ENCODE peak calls at places on chromosomes 7 and 10, in eight cellular contexts. One of them, this sample, is unnamed.

GRCh38 chr10:86411281-86411841 is 44.8 kb upstream of the GRID1 start:
- DNase-seq in thoracic aorta: no peak
- DNase-seq in AG04449: peak; percentile 61
- DNase-seq in uterus: peak; percentile 37
- DNase-seq in upper lobe of right lung: no peak
- DNase-seq in cardiac muscle cell: peak; percentile 45
- DNase-seq in BE2C: no peak
- DNase-seq in HFF-Myc: peak; percentile 32
- DNase-seq in this sample: no peak

GRCh38 chr10:78832281-78832680 is 236.5 kb upstream of the ZMIZ1 start:
- DNase-seq in thoracic aorta: no peak
- DNase-seq in AG04449: no peak
- DNase-seq in uterus: no peak
- DNase-seq in upper lobe of right lung: no peak
- DNase-seq in cardiac muscle cell: no peak
- DNase-seq in BE2C: no peak
- DNase-seq in HFF-Myc: no peak
- DNase-seq in this sample: no peak

GRCh38 chr7:25619963-25620799 is 391.9 kb upstream of the NPVF start:
- DNase-seq in thoracic aorta: no peak
- DNase-seq in AG04449: no peak
- DNase-seq in uterus: peak; percentile 81
- DNase-seq in upper lobe of right lung: no peak
- DNase-seq in cardiac muscle cell: no peak
- DNase-seq in BE2C: peak; percentile 76
- DNase-seq in HFF-Myc: no peak
- DNase-seq in this sample: no peak

GRCh38 chr7:30976381-30976780 is 12.6 kb downstream of the GHRHR start:
- DNase-seq in thoracic aorta: no peak
- DNase-seq in AG04449: no peak
- DNase-seq in uterus: no peak
- DNase-seq in upper lobe of right lung: no peak
- DNase-seq in cardiac muscle cell: no peak
- DNase-seq in BE2C: no peak
- DNase-seq in HFF-Myc: no peak
- DNase-seq in this sample: no peak

GRCh38 chr7:92633211-92633906 is 43.2 kb upstream of the FAM133B start:
- DNase-seq in thoracic aorta: no peak
- DNase-seq in AG04449: peak; percentile 41
- DNase-seq in uterus: peak; percentile 25
- DNase-seq in upper lobe of right lung: no peak
- DNase-seq in cardiac muscle cell: no peak
- DNase-seq in BE2C: peak; percentile 34
- DNase-seq in HFF-Myc: peak; percentile 87
- DNase-seq in this sample: peak; percentile 63

GRCh38 chr10:32056136-32057040 is at the start of gene KIF5B:
- DNase-seq in thoracic aorta: peak; percentile 45
- DNase-seq in AG04449: no peak
- DNase-seq in uterus: peak; percentile 79
- DNase-seq in upper lobe of right lung: peak; percentile 96
- DNase-seq in cardiac muscle cell: peak; percentile 92
- DNase-seq in BE2C: peak; percentile 91
- DNase-seq in HFF-Myc: peak; percentile 59
- DNase-seq in this sample: no peak

GRCh38 chr10:12717981-12718707 is 283.4 kb downstream of the CCDC3 start:
- DNase-seq in thoracic aorta: no peak
- DNase-seq in AG04449: no peak
- DNase-seq in uterus: no peak
- DNase-seq in upper lobe of right lung: no peak
- DNase-seq in cardiac muscle cell: no peak
- DNase-seq in BE2C: no peak
- DNase-seq in HFF-Myc: no peak
- DNase-seq in this sample: no peak

GRCh38 chr10:986881-987634 is 1.2 kb upstream of the GTPBP4 start:
- DNase-seq in thoracic aorta: no peak
- DNase-seq in AG04449: peak; percentile 84
- DNase-seq in uterus: no peak
- DNase-seq in upper lobe of right lung: peak; percentile 36
- DNase-seq in cardiac muscle cell: no peak
- DNase-seq in BE2C: no peak
- DNase-seq in HFF-Myc: peak; percentile 15
- DNase-seq in this sample: peak; percentile 75

GRCh38 chr7:42886129-42886528 is 25.7 kb downstream of the C7orf25 start:
- DNase-seq in thoracic aorta: no peak
- DNase-seq in AG04449: no peak
- DNase-seq in uterus: no peak
- DNase-seq in upper lobe of right lung: no peak
- DNase-seq in cardiac muscle cell: no peak
- DNase-seq in BE2C: no peak
- DNase-seq in HFF-Myc: no peak
- DNase-seq in this sample: no peak

GRCh38 chr10:111648046-111648445 is 535.5 kb downstream of the GPAM start:
- DNase-seq in thoracic aorta: no peak
- DNase-seq in AG04449: peak; percentile 1
- DNase-seq in uterus: no peak
- DNase-seq in upper lobe of right lung: no peak
- DNase-seq in cardiac muscle cell: no peak
- DNase-seq in BE2C: peak; percentile 68
- DNase-seq in HFF-Myc: peak; percentile 55
- DNase-seq in this sample: no peak

GRCh38 chr7:114413741-114414140 is 874 bp upstream of the FOXP2 start:
- DNase-seq in thoracic aorta: no peak
- DNase-seq in AG04449: no peak
- DNase-seq in uterus: no peak
- DNase-seq in upper lobe of right lung: no peak
- DNase-seq in cardiac muscle cell: no peak
- DNase-seq in BE2C: no peak
- DNase-seq in HFF-Myc: no peak
- DNase-seq in this sample: no peak

GRCh38 chr10:89565180-89565579 is 29.8 kb upstream of the SLC16A12 start:
- DNase-seq in thoracic aorta: no peak
- DNase-seq in AG04449: no peak
- DNase-seq in uterus: no peak
- DNase-seq in upper lobe of right lung: no peak
- DNase-seq in cardiac muscle cell: no peak
- DNase-seq in BE2C: no peak
- DNase-seq in HFF-Myc: no peak
- DNase-seq in this sample: no peak
- TF ChIP-seq CTCF in thoracic aorta: no peak
- TF ChIP-seq CTCF in AG04449: no peak
- TF ChIP-seq CTCF in uterus: no peak
- TF ChIP-seq CTCF in upper lobe of right lung: no peak
- TF ChIP-seq CTCF in cardiac muscle cell: no peak
- TF ChIP-seq CTCF in BE2C: no peak
- TF ChIP-seq CTCF in HFF-Myc: no peak
- TF ChIP-seq CTCF in this sample: no peak

DNA sequence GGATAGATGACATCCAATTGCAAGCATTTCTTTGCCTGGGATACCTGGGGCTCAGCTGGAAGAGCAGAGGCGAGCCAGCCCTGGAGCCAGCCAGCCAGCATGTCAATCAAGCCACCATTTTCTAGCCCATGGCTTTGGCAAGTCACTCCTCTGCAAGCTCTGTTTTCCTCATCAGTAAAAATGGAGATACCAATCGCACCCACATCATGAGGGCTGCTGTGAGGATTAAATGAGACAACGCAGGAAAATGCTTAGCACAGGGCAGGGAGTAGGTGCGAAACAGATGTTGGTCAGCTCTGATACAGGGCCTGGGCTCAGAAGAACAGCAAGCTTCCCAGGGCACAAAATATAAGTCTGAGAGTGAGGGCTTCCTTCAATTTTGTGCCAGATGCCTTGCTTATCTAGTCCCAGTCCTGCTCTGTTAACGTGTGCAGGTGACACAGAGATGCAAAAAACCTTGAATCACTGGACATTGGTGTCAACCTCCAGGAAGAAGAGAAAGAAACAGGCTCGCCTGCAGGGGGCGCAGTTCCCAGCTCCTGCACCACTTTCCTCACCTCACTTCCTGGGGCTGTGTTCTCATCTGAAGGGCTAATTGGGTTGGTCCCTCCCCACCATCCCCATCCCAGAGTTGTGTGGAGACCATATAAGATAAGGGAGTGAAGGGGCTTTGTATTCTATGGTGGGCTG is 72.8 kb upstream of the CACUL1 start:
- DNase-seq in thoracic aorta: no peak
- DNase-seq in AG04449: no peak
- DNase-seq in uterus: no peak
- DNase-seq in upper lobe of right lung: no peak
- DNase-seq in cardiac muscle cell: no peak
- DNase-seq in BE2C: no peak
- DNase-seq in HFF-Myc: no peak
- DNase-seq in this sample: no peak
- TF ChIP-seq CTCF in thoracic aorta: no peak
- TF ChIP-seq CTCF in AG04449: no peak
- TF ChIP-seq CTCF in uterus: no peak
- TF ChIP-seq CTCF in upper lobe of right lung: no peak
- TF ChIP-seq CTCF in cardiac muscle cell: peak; percentile 31
- TF ChIP-seq CTCF in BE2C: peak; percentile 52
- TF ChIP-seq CTCF in HFF-Myc: peak; percentile 49
- TF ChIP-seq CTCF in this sample: peak; percentile 41

GRCh38 chr10:125562737-125563136 is 120.2 kb downstream of the TEX36 start:
- DNase-seq in thoracic aorta: no peak
- DNase-seq in AG04449: no peak
- DNase-seq in uterus: no peak
- DNase-seq in upper lobe of right lung: no peak
- DNase-seq in cardiac muscle cell: no peak
- DNase-seq in BE2C: no peak
- DNase-seq in HFF-Myc: no peak
- DNase-seq in this sample: no peak
- TF ChIP-seq CTCF in thoracic aorta: no peak
- TF ChIP-seq CTCF in AG04449: no peak
- TF ChIP-seq CTCF in uterus: no peak
- TF ChIP-seq CTCF in upper lobe of right lung: no peak
- TF ChIP-seq CTCF in cardiac muscle cell: no peak
- TF ChIP-seq CTCF in BE2C: peak; percentile 10
- TF ChIP-seq CTCF in HFF-Myc: peak; percentile 16
- TF ChIP-seq CTCF in this sample: no peak

GRCh38 chr7:138727336-138728099 is 26.4 kb upstream of the SVOPL start:
- DNase-seq in thoracic aorta: no peak
- DNase-seq in AG04449: no peak
- DNase-seq in uterus: no peak
- DNase-seq in upper lobe of right lung: no peak
- DNase-seq in cardiac muscle cell: no peak
- DNase-seq in BE2C: no peak
- DNase-seq in HFF-Myc: no peak
- DNase-seq in this sample: peak; percentile 7

GRCh38 chr7:138729444-138729843 is 28.3 kb upstream of the SVOPL start:
- DNase-seq in thoracic aorta: no peak
- DNase-seq in AG04449: no peak
- DNase-seq in uterus: no peak
- DNase-seq in upper lobe of right lung: no peak
- DNase-seq in cardiac muscle cell: no peak
- DNase-seq in BE2C: no peak
- DNase-seq in HFF-Myc: no peak
- DNase-seq in this sample: no peak

DNA sequence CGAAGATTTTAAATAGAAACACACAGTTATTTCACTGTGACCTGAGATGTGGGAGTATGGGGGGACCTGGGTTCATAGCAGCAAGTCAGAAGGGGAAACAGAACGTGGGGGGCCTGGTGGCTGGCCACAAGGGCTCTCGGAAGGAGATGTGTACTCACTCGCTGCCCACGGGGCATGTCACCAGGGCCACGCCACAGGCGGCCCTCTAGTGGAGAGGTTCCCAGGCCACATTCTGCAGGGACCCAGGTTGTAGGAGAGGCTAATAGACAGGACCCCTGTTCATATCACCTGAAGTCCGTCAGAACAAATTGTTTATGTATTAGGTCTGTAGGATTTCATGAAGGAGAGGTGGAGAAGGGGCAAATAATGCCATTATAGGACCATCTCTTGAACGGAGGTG is 25.1 kb upstream of the SVOPL start:
- DNase-seq in thoracic aorta: no peak
- DNase-seq in AG04449: no peak
- DNase-seq in uterus: no peak
- DNase-seq in upper lobe of right lung: no peak
- DNase-seq in cardiac muscle cell: no peak
- DNase-seq in BE2C: no peak
- DNase-seq in HFF-Myc: no peak
- DNase-seq in this sample: no peak
- TF ChIP-seq CTCF in thoracic aorta: no peak
- TF ChIP-seq CTCF in AG04449: no peak
- TF ChIP-seq CTCF in uterus: no peak
- TF ChIP-seq CTCF in upper lobe of right lung: no peak
- TF ChIP-seq CTCF in cardiac muscle cell: peak; percentile 10
- TF ChIP-seq CTCF in BE2C: peak; percentile 34
- TF ChIP-seq CTCF in HFF-Myc: no peak
- TF ChIP-seq CTCF in this sample: peak; percentile 27

GRCh38 chr10:100194711-100195110 is 8.9 kb upstream of the ERLIN1 start:
- DNase-seq in thoracic aorta: no peak
- DNase-seq in AG04449: no peak
- DNase-seq in uterus: no peak
- DNase-seq in upper lobe of right lung: no peak
- DNase-seq in cardiac muscle cell: no peak
- DNase-seq in BE2C: no peak
- DNase-seq in HFF-Myc: no peak
- DNase-seq in this sample: no peak
- TF ChIP-seq CTCF in thoracic aorta: no peak
- TF ChIP-seq CTCF in AG04449: no peak
- TF ChIP-seq CTCF in uterus: no peak
- TF ChIP-seq CTCF in upper lobe of right lung: no peak
- TF ChIP-seq CTCF in cardiac muscle cell: no peak
- TF ChIP-seq CTCF in BE2C: no peak
- TF ChIP-seq CTCF in HFF-Myc: no peak
- TF ChIP-seq CTCF in this sample: no peak

DNA sequence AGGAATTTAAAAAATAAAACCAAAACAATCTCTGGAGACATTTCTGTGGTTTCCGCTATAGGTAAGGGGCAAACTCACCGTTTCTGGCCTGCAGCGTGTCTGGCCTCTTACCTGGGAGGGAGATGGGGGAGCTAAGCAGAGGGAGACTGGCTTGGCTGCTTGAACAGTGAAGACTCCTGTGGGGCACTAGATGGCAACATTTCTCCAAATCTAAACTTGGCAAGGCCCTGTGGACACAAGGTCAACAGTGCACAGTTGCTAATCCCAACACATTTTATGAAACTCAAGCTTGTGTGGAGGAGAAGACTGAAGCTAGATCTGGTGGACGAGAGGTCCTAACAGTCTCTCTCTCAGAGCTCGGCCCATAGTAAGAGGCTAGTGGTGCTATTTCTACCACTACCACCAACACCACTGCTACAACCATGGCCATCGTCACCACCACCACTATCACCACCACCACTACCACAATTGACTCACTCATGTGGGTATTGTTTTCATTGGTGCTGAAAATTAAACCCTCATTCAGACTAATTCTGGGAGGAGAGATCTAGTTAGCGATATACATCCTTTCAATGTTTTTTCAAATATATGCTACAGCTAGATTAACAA is 28.4 kb upstream of the CDHR3 start:
- DNase-seq in thoracic aorta: no peak
- DNase-seq in AG04449: no peak
- DNase-seq in uterus: peak; percentile 36
- DNase-seq in upper lobe of right lung: no peak
- DNase-seq in cardiac muscle cell: peak; percentile 72
- DNase-seq in BE2C: no peak
- DNase-seq in HFF-Myc: peak; percentile 19
- DNase-seq in this sample: peak; percentile 70
- TF ChIP-seq CTCF in thoracic aorta: no peak
- TF ChIP-seq CTCF in AG04449: peak; percentile 28
- TF ChIP-seq CTCF in uterus: no peak
- TF ChIP-seq CTCF in upper lobe of right lung: peak; percentile 46
- TF ChIP-seq CTCF in cardiac muscle cell: peak; percentile 47
- TF ChIP-seq CTCF in BE2C: peak; percentile 62
- TF ChIP-seq CTCF in HFF-Myc: peak; percentile 25
- TF ChIP-seq CTCF in this sample: peak; percentile 65

This sample was measured in retinal pigment epithelial cell.